ENCODE peak calls at places on chromosomes 11 and 22, in nine cellular contexts. One of them, this sample, is unnamed.

GRCh38 chr11:10309163-10310093 is 4.6 kb downstream of the ADM start:
- DNase-seq in PC-3: peak; percentile 89
- DNase-seq in heart right ventricle: peak; percentile 64
- DNase-seq in kidney: peak; percentile 78
- DNase-seq in spleen: peak; percentile 75
- DNase-seq in sigmoid colon: peak; percentile 89
- DNase-seq in OCI-LY7: no peak
- DNase-seq in dorsolateral prefrontal cortex: peak; percentile 68
- DNase-seq in astrocyte: peak; percentile 61
- DNase-seq in this sample: no peak

GRCh38 chr11:82701847-82702520 is 31.7 kb downstream of the FAM181B start:
- DNase-seq in spleen: no peak
- DNase-seq in kidney: no peak
- DNase-seq in dorsolateral prefrontal cortex: no peak
- DNase-seq in PC-3: peak; percentile 81
- DNase-seq in astrocyte: no peak
- DNase-seq in OCI-LY7: peak; percentile 41
- DNase-seq in sigmoid colon: no peak
- DNase-seq in heart right ventricle: no peak
- DNase-seq in this sample: no peak

GRCh38 chr11:128766687-128767086 is 72.8 kb downstream of the FLI1 start:
- DNase-seq in dorsolateral prefrontal cortex: no peak
- DNase-seq in astrocyte: no peak
- DNase-seq in heart right ventricle: peak; percentile 54
- DNase-seq in OCI-LY7: no peak
- DNase-seq in spleen: no peak
- DNase-seq in kidney: peak; percentile 84
- DNase-seq in sigmoid colon: no peak
- DNase-seq in PC-3: no peak
- DNase-seq in this sample: no peak

GRCh38 chr11:19690885-19691284 is 21.8 kb upstream of the NAV2 start:
- DNase-seq in heart right ventricle: no peak
- DNase-seq in PC-3: no peak
- DNase-seq in OCI-LY7: no peak
- DNase-seq in astrocyte: no peak
- DNase-seq in kidney: no peak
- DNase-seq in dorsolateral prefrontal cortex: no peak
- DNase-seq in spleen: no peak
- DNase-seq in sigmoid colon: no peak
- DNase-seq in this sample: no peak

GRCh38 chr11:70871881-70872280 is 380.5 kb downstream of the SHANK2 start:
- DNase-seq in kidney: peak; percentile 30
- DNase-seq in astrocyte: no peak
- DNase-seq in spleen: no peak
- DNase-seq in dorsolateral prefrontal cortex: no peak
- DNase-seq in heart right ventricle: no peak
- DNase-seq in OCI-LY7: no peak
- DNase-seq in PC-3: no peak
- DNase-seq in sigmoid colon: peak; percentile 90
- DNase-seq in this sample: no peak

GRCh38 chr11:35815556-35816315 is 128.1 kb upstream of the LDLRAD3 start:
- DNase-seq in dorsolateral prefrontal cortex: no peak
- DNase-seq in heart right ventricle: no peak
- DNase-seq in astrocyte: no peak
- DNase-seq in kidney: no peak
- DNase-seq in PC-3: no peak
- DNase-seq in OCI-LY7: no peak
- DNase-seq in sigmoid colon: peak; percentile 81
- DNase-seq in spleen: no peak
- DNase-seq in this sample: no peak

GRCh38 chr22:26642465-26643367 is 14.7 kb upstream of the MIAT start:
- DNase-seq in kidney: no peak
- DNase-seq in astrocyte: peak; percentile 36
- DNase-seq in spleen: peak; percentile 89
- DNase-seq in PC-3: no peak
- DNase-seq in heart right ventricle: peak; percentile 54
- DNase-seq in sigmoid colon: no peak
- DNase-seq in OCI-LY7: peak; percentile 86
- DNase-seq in dorsolateral prefrontal cortex: no peak
- DNase-seq in this sample: no peak

GRCh38 chr22:22800716-22801115 is 86.9 kb upstream of the IGLL5 start:
- DNase-seq in spleen: no peak
- DNase-seq in astrocyte: no peak
- DNase-seq in sigmoid colon: no peak
- DNase-seq in dorsolateral prefrontal cortex: no peak
- DNase-seq in PC-3: no peak
- DNase-seq in kidney: no peak
- DNase-seq in OCI-LY7: no peak
- DNase-seq in heart right ventricle: no peak
- DNase-seq in this sample: no peak

GRCh38 chr11:120043323-120043945 is 94.5 kb downstream of the TRIM29 start:
- DNase-seq in heart right ventricle: no peak
- DNase-seq in dorsolateral prefrontal cortex: no peak
- DNase-seq in astrocyte: no peak
- DNase-seq in spleen: no peak
- DNase-seq in OCI-LY7: no peak
- DNase-seq in sigmoid colon: no peak
- DNase-seq in kidney: no peak
- DNase-seq in PC-3: no peak
- DNase-seq in this sample: no peak

GRCh38 chr11:129749141-129749540 is 66.5 kb upstream of the TMEM45B start:
- DNase-seq in spleen: no peak
- DNase-seq in heart right ventricle: no peak
- DNase-seq in OCI-LY7: no peak
- DNase-seq in astrocyte: no peak
- DNase-seq in dorsolateral prefrontal cortex: no peak
- DNase-seq in PC-3: no peak
- DNase-seq in kidney: no peak
- DNase-seq in sigmoid colon: no peak
- DNase-seq in this sample: no peak

GRCh38 chr11:120819437-120819836 is 204.5 kb upstream of the TBCEL start:
- DNase-seq in astrocyte: no peak
- DNase-seq in kidney: no peak
- DNase-seq in OCI-LY7: no peak
- DNase-seq in sigmoid colon: no peak
- DNase-seq in dorsolateral prefrontal cortex: no peak
- DNase-seq in PC-3: no peak
- DNase-seq in spleen: peak; percentile 45
- DNase-seq in heart right ventricle: no peak
- DNase-seq in this sample: no peak

GRCh38 chr22:23301591-23301990 is 121.3 kb downstream of the BCR start:
- DNase-seq in OCI-LY7: no peak
- DNase-seq in spleen: peak; percentile 42
- DNase-seq in PC-3: no peak
- DNase-seq in heart right ventricle: peak; percentile 1
- DNase-seq in dorsolateral prefrontal cortex: no peak
- DNase-seq in sigmoid colon: no peak
- DNase-seq in astrocyte: no peak
- DNase-seq in kidney: peak; percentile 61
- DNase-seq in this sample: no peak

GRCh38 chr11:71453021-71453910 is at the start of gene NADSYN1:
- DNase-seq in heart right ventricle: peak; percentile 99
- DNase-seq in spleen: peak; percentile 100
- DNase-seq in OCI-LY7: peak; percentile 97
- DNase-seq in sigmoid colon: peak; percentile 98
- DNase-seq in kidney: peak; percentile 99
- DNase-seq in dorsolateral prefrontal cortex: peak; percentile 98
- DNase-seq in astrocyte: peak; percentile 73
- DNase-seq in PC-3: peak; percentile 98
- DNase-seq in this sample: peak; percentile 77

GRCh38 chr22:45006873-45007246 is 2.9 kb downstream of the PHF21B start:
- DNase-seq in sigmoid colon: peak; percentile 71
- DNase-seq in heart right ventricle: peak; percentile 18
- DNase-seq in kidney: no peak
- DNase-seq in PC-3: no peak
- DNase-seq in OCI-LY7: no peak
- DNase-seq in dorsolateral prefrontal cortex: no peak
- DNase-seq in spleen: no peak
- DNase-seq in astrocyte: no peak
- DNase-seq in this sample: no peak

GRCh38 chr22:49107561-49107960 is 720.1 kb downstream of the BRD1 start:
- DNase-seq in PC-3: no peak
- DNase-seq in dorsolateral prefrontal cortex: no peak
- DNase-seq in heart right ventricle: no peak
- DNase-seq in sigmoid colon: peak; percentile 30
- DNase-seq in kidney: peak; percentile 32
- DNase-seq in astrocyte: no peak
- DNase-seq in OCI-LY7: no peak
- DNase-seq in spleen: no peak
- DNase-seq in this sample: no peak

GRCh38 chr11:80733776-80734175 is 1292.9 kb upstream of the TENM4 start:
- DNase-seq in heart right ventricle: no peak
- DNase-seq in sigmoid colon: no peak
- DNase-seq in astrocyte: no peak
- DNase-seq in dorsolateral prefrontal cortex: no peak
- DNase-seq in PC-3: no peak
- DNase-seq in OCI-LY7: no peak
- DNase-seq in spleen: no peak
- DNase-seq in kidney: no peak
- DNase-seq in this sample: no peak

GRCh38 chr22:23537421-23537820 is 42.7 kb downstream of the IGLL1 start:
- DNase-seq in kidney: no peak
- DNase-seq in astrocyte: no peak
- DNase-seq in OCI-LY7: no peak
- DNase-seq in sigmoid colon: peak; percentile 48
- DNase-seq in dorsolateral prefrontal cortex: no peak
- DNase-seq in PC-3: no peak
- DNase-seq in spleen: peak; percentile 47
- DNase-seq in heart right ventricle: no peak
- DNase-seq in this sample: no peak

DNA sequence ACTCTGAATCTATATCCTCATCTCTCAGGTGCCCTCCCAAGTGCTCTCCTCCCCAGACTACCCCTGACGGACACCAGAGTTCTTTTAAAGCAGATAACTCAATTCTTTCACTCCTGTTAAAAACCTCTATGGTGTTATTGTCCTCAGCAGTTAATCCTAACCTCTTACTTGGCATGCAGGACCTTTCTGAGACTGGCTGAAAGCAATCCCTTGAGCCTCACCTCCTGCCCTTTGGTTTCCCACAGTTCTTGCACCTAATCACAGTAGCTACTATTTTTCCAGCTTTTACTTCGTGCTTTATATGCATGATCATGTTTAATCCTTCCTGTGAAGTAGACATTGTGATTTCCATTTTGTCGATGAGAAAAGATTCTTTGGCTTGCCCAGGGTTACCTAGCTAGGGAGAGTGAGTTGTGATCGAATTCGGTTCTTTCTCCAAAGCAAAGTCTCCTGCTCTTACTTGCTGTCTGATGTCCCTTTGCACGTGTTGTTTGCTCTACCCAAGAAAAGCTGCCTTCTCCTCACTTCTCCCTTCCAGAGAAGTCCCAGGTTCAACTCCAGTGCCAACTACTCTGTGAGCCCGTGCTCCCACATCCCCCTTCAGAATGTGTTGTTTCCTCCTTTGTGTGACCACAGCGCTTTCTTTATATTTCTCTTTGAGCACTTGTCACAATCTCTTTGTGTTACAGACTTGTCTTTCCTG is 2.1 kb downstream of the UBE2L3 start:
- DNase-seq in astrocyte: no peak
- DNase-seq in heart right ventricle: no peak
- DNase-seq in sigmoid colon: no peak
- DNase-seq in dorsolateral prefrontal cortex: no peak
- DNase-seq in spleen: no peak
- DNase-seq in PC-3: no peak
- DNase-seq in OCI-LY7: no peak
- DNase-seq in kidney: no peak
- DNase-seq in this sample: no peak
- H3K4me3 ChIP-seq in astrocyte: peak overlapping the region; percentile 35
- H3K4me3 ChIP-seq in heart right ventricle: no peak overlapping the region
- H3K4me3 ChIP-seq in sigmoid colon: no peak overlapping the region
- H3K4me3 ChIP-seq in dorsolateral prefrontal cortex: peak overlapping the region; percentile 77
- H3K4me3 ChIP-seq in spleen: no peak overlapping the region
- H3K4me3 ChIP-seq in PC-3: peak overlapping the region; percentile 96
- H3K4me3 ChIP-seq in OCI-LY7: peak overlapping the region; percentile 90
- H3K4me3 ChIP-seq in kidney: peak overlapping the region; percentile 17
- H3K4me3 ChIP-seq in this sample: peak overlapping the region; percentile 87

GRCh38 chr22:46753761-46754109 is 8.7 kb upstream of the TBC1D22A start:
- DNase-seq in sigmoid colon: no peak
- DNase-seq in OCI-LY7: no peak
- DNase-seq in spleen: no peak
- DNase-seq in dorsolateral prefrontal cortex: no peak
- DNase-seq in heart right ventricle: no peak
- DNase-seq in kidney: no peak
- DNase-seq in astrocyte: no peak
- DNase-seq in PC-3: no peak
- DNase-seq in this sample: no peak
- H3K27ac ChIP-seq in sigmoid colon: peak overlapping the region; percentile 69
- H3K27ac ChIP-seq in OCI-LY7: no peak overlapping the region
- H3K27ac ChIP-seq in spleen: peak overlapping the region; percentile 84
- H3K27ac ChIP-seq in dorsolateral prefrontal cortex: peak overlapping the region; percentile 18
- H3K27ac ChIP-seq in heart right ventricle: peak overlapping the region; percentile 84
- H3K27ac ChIP-seq in kidney: peak overlapping the region; percentile 96
- H3K27ac ChIP-seq in astrocyte: peak overlapping the region; percentile 96
- H3K27ac ChIP-seq in PC-3: peak overlapping the region; percentile 99
- H3K27ac ChIP-seq in this sample: peak overlapping the region; percentile 92

DNA sequence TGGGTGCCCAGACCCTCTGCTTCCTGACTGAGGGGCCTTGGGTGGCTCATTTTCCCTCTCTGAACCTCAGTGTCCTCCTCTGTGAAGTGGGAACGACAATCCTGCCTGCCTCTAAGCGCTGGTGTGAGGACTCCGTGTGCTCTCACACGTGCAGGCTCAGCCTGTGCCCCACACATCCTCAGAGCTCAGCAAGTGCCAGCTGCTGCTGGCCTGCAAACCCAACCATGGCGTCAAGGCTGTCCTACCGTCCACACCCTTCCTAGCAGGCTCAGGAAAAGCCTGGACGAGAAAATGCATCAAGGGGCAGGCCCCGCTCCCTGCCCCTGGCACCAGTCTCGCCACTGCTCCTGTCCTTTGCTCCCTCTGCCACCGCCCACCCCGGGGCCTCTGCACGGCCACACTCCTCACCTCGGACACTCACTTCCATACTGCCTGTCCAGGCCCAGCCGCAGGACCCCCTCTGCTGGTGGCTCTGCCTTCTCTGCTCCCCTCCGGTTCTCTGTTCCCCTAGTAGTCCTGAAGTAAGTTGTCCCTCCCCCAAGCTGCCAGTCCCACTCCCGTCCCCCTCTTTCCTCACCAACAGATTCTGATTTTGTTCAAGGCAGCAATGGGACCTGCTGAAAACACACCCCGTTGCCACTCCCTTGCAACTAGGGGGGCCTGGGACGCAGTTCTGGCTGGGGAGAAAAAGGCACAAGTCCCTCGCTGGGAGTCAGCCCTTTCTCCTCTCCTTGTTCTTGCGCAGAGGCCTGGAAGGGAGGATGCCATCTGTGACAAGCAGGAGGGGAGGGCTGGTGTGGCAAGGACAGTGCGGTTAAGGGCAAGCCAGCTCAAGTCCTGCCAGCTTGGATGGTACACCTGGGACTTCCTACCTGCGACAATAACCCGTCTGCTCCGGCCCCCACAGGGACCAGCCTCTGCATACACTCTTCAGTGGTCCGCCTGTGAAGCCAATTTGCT is 62.2 kb downstream of the ARFGAP3 start:
- DNase-seq in heart right ventricle: no peak
- DNase-seq in sigmoid colon: no peak
- DNase-seq in astrocyte: no peak
- DNase-seq in dorsolateral prefrontal cortex: no peak
- DNase-seq in kidney: no peak
- DNase-seq in PC-3: no peak
- DNase-seq in OCI-LY7: no peak
- DNase-seq in spleen: peak; percentile 80
- DNase-seq in this sample: no peak
- TF ChIP-seq CTCF in heart right ventricle: peak; percentile 30
- TF ChIP-seq CTCF in sigmoid colon: no peak
- TF ChIP-seq CTCF in astrocyte: no peak
- TF ChIP-seq CTCF in dorsolateral prefrontal cortex: no peak
- TF ChIP-seq CTCF in kidney: no peak
- TF ChIP-seq CTCF in PC-3: no peak
- TF ChIP-seq CTCF in OCI-LY7: peak; percentile 17
- TF ChIP-seq CTCF in spleen: no peak
- TF ChIP-seq CTCF in this sample: peak; percentile 26

GRCh38 chr11:47202569-47202968 is 12.2 kb upstream of the DDB2 start:
- DNase-seq in PC-3: no peak
- DNase-seq in dorsolateral prefrontal cortex: no peak
- DNase-seq in astrocyte: no peak
- DNase-seq in spleen: no peak
- DNase-seq in kidney: no peak
- DNase-seq in sigmoid colon: no peak
- DNase-seq in OCI-LY7: no peak
- DNase-seq in heart right ventricle: no peak
- DNase-seq in this sample: no peak
- H3K4me3 ChIP-seq in PC-3: no peak overlapping the region
- H3K4me3 ChIP-seq in dorsolateral prefrontal cortex: no peak overlapping the region
- H3K4me3 ChIP-seq in astrocyte: no peak overlapping the region
- H3K4me3 ChIP-seq in spleen: no peak overlapping the region
- H3K4me3 ChIP-seq in kidney: no peak overlapping the region
- H3K4me3 ChIP-seq in sigmoid colon: no peak overlapping the region
- H3K4me3 ChIP-seq in OCI-LY7: no peak overlapping the region
- H3K4me3 ChIP-seq in heart right ventricle: no peak overlapping the region
- H3K4me3 ChIP-seq in this sample: no peak overlapping the region

This sample was measured in AG04450.